ENCODE peak calls at places on chromosome 15, in ten cellular contexts. I is pancreas, B is progenitor cell of endocrine pancreas, G is cardiac muscle cell, J is choroid plexus epithelial cell, S is uterus, O is tibial artery, V is GM13977, N is A549, W is cardiac fibroblast. P is an unnamed sample.

GRCh38 chr15:92586383-92586910 is 69.1 kb downstream of the FAM174B start:
- DNase-seq in I (no peak), B (no peak), G (no peak), J (peak), S (no peak), O (no peak), V (no peak), N (no peak), W (no peak), P (no peak)

GRCh38 chr15:99307735-99308134 is 56.5 kb downstream of the LRRC28 start:
- DNase-seq in I (no peak), B (no peak), G (peak), J (no peak), S (no peak), O (no peak), V (no peak), N (no peak), W (no peak), P (no peak)

GRCh38 chr15:90705212-90705611 is 11.9 kb upstream of the BLM start:
- DNase-seq in I (no peak), B (no peak), G (no peak), J (peak), S (no peak), O (no peak), V (no peak), N (no peak), W (no peak), P (no peak)

GRCh38 chr15:69685524-69686452 is 233.2 kb downstream of the RPLP1 start:
- DNase-seq in I (no peak), B (no peak), G (no peak), J (no peak), S (no peak), O (no peak), V (no peak), N (no peak), W (no peak), P (peak)

GRCh38 chr15:42110367-42110766 is 16.0 kb upstream of the PLA2G4D start:
- DNase-seq in I (no peak), B (no peak), G (no peak), J (no peak), S (no peak), O (no peak), V (no peak), N (no peak), W (no peak), P (no peak)

GRCh38 chr15:100788080-100788730 is 91.4 kb upstream of the ALDH1A3 start:
- DNase-seq in I (no peak), B (no peak), G (no peak), J (no peak), S (no peak), O (no peak), V (no peak), N (no peak), W (no peak), P (no peak)

GRCh38 chr15:67967871-67968423 is 86.2 kb upstream of the PIAS1 start:
- DNase-seq in I (peak), B (peak), G (peak), J (peak), S (peak), O (peak), V (peak), N (no peak), W (peak), P (peak)

GRCh38 chr15:73325191-73325980 is 43.4 kb downstream of the HCN4 start:
- DNase-seq in I (no peak), B (no peak), G (peak), J (no peak), S (no peak), O (no peak), V (peak), N (no peak), W (no peak), P (no peak)

GRCh38 chr15:70101459-70102113 is 3.9 kb upstream of the TLE3 start:
- DNase-seq in I (peak), B (peak), G (peak), J (peak), S (peak), O (no peak), V (no peak), N (peak), W (peak), P (peak)

GRCh38 chr15:35702946-35703495 is 157.1 kb upstream of the DPH6 start:
- DNase-seq in I (no peak), B (no peak), G (no peak), J (no peak), S (no peak), O (no peak), V (no peak), N (no peak), W (no peak), P (no peak)

GRCh38 chr15:48426047-48426446 is 94.8 kb downstream of the DUT start:
- DNase-seq in I (no peak), B (no peak), G (no peak), J (no peak), S (no peak), O (no peak), V (no peak), N (no peak), W (no peak), P (no peak)

GRCh38 chr15:60660290-60661051 is 181.5 kb upstream of the ICE2 start:
- DNase-seq in I (no peak), B (no peak), G (peak), J (peak), S (peak), O (peak), V (peak), N (no peak), W (peak), P (peak)

GRCh38 chr15:39301589-39301999 is 279.3 kb upstream of the THBS1 start:
- DNase-seq in I (no peak), B (no peak), G (peak), J (peak), S (peak), O (no peak), V (no peak), N (no peak), W (peak), P (no peak)

GRCh38 chr15:30917675-30918074 is 14.0 kb downstream of the FAN1 start:
- DNase-seq in I (no peak), B (no peak), G (no peak), J (no peak), S (no peak), O (no peak), V (no peak), N (no peak), W (no peak), P (no peak)

GRCh38 chr15:89408512-89409183 is 74.0 kb upstream of the POLG start:
- DNase-seq in I (no peak), B (no peak), G (no peak), J (peak), S (no peak), O (no peak), V (no peak), N (no peak), W (peak), P (no peak)

GRCh38 chr15:22884344-22884743 is 45.9 kb downstream of the NIPA2 start:
- DNase-seq in I (no peak), B (no peak), G (no peak), J (peak), S (no peak), O (no peak), V (no peak), N (no peak), W (no peak), P (no peak)

GRCh38 chr15:74799843-74800558 is 12.6 kb upstream of the LMAN1L start:
- DNase-seq in I (peak), B (peak), G (peak), J (peak), S (peak), O (peak), V (peak), N (peak), W (peak), P (peak)

GRCh38 chr15:68558318-68559305 is 20.2 kb upstream of the CORO2B start:
- DNase-seq in I (no peak), B (no peak), G (no peak), J (no peak), S (peak), O (no peak), V (no peak), N (no peak), W (no peak), P (no peak)

GRCh38 chr15:40593588-40594428 is at the start of gene KNL1:
- DNase-seq in I (peak), B (peak), G (peak), J (peak), S (peak), O (peak), V (peak), N (peak), W (peak), P (peak)

GRCh38 chr15:40593130-40593529 is 919 bp upstream of the KNL1 start:
- DNase-seq in I (no peak), B (no peak), G (no peak), J (no peak), S (no peak), O (no peak), V (no peak), N (no peak), W (no peak), P (no peak)

GRCh38 chr15:40595219-40595618 is 1.2 kb downstream of the KNL1 start:
- DNase-seq in I (no peak), B (no peak), G (no peak), J (no peak), S (no peak), O (no peak), V (no peak), N (no peak), W (no peak), P (no peak)

GRCh38 chr15:40595773-40596172 is 1.7 kb downstream of the KNL1 start:
- DNase-seq in I (no peak), B (no peak), G (peak), J (peak), S (no peak), O (no peak), V (no peak), N (no peak), W (no peak), P (no peak)

GRCh38 chr15:40594429-40594836 is 384 bp downstream of the KNL1 start:
- DNase-seq in I (no peak), B (peak), G (peak), J (peak), S (peak), O (peak), V (peak), N (peak), W (peak), P (peak)
- TF ChIP-seq CTCF in I (no peak), B (no peak), G (peak), J (peak), S (no peak), O (no peak), V (no peak), N (no peak), W (peak), P (no peak)

GRCh38 chr15:84810073-84810840 is 6.9 kb upstream of the ALPK3 start:
- DNase-seq in I (no peak), B (no peak), G (no peak), J (no peak), S (peak), O (no peak), V (no peak), N (no peak), W (no peak), P (no peak)
- TF ChIP-seq CTCF in I (no peak), B (no peak), G (no peak), J (no peak), S (no peak), O (no peak), V (no peak), N (no peak), W (no peak), P (no peak)

GRCh38 chr15:52255008-52255407 is 40.6 kb downstream of the MYO5C start:
- DNase-seq in I (no peak), B (no peak), G (peak), J (peak), S (no peak), O (no peak), V (no peak), N (no peak), W (peak), P (no peak)

GRCh38 chr15:52255935-52256334 is 39.7 kb downstream of the MYO5C start:
- DNase-seq in I (no peak), B (no peak), G (no peak), J (no peak), S (no peak), O (no peak), V (no peak), N (no peak), W (no peak), P (no peak)

GRCh38 chr15:52252781-52253180 is 42.8 kb downstream of the MYO5C start:
- DNase-seq in I (no peak), B (no peak), G (peak), J (peak), S (no peak), O (no peak), V (no peak), N (peak), W (peak), P (peak)

GRCh38 chr15:52256366-52256765 is 39.2 kb downstream of the MYO5C start:
- DNase-seq in I (peak), B (peak), G (peak), J (peak), S (peak), O (peak), V (peak), N (peak), W (peak), P (peak)

GRCh38 chr15:52254331-52254730 is 41.3 kb downstream of the MYO5C start:
- DNase-seq in I (no peak), B (no peak), G (no peak), J (no peak), S (no peak), O (no peak), V (no peak), N (no peak), W (peak), P (no peak)
- TF ChIP-seq CTCF in I (no peak), B (no peak), G (no peak), J (peak), S (no peak), O (no peak), V (peak), N (no peak), W (no peak), P (no peak)

GRCh38 chr15:62618432-62618831 is 424.1 kb upstream of the TPM1 start:
- DNase-seq in I (no peak), B (no peak), G (peak), J (peak), S (no peak), O (no peak), V (no peak), N (no peak), W (peak), P (peak)
- TF ChIP-seq CTCF in I (no peak), B (no peak), G (peak), J (peak), S (no peak), O (peak), V (no peak), N (no peak), W (peak), P (no peak)

DNA sequence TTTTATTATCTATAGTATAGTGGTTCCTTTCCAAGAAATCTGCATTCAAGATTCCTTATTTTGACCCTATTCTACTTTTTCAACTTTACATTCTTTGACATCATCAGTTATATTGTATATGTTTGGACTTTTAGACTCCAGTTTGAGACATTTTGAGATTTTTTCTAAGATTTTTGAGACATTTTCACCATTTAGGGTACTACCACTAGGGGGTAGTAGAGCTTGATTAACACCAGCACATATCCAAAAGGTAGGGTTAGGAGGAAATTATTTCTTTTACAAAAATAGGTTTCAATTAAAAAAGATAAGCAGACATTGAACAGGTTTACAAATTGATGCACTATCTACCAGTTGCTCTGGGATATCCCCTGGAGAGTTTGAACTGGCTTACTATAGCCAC is 262.5 kb downstream of the SCAPER start:
- DNase-seq in I (no peak), B (no peak), G (no peak), J (no peak), S (no peak), O (no peak), V (no peak), N (no peak), W (peak), P (no peak)
- TF ChIP-seq CTCF in I (no peak), B (peak), G (peak), J (no peak), S (no peak), O (peak), V (peak), N (peak), W (peak), P (peak)

DNA sequence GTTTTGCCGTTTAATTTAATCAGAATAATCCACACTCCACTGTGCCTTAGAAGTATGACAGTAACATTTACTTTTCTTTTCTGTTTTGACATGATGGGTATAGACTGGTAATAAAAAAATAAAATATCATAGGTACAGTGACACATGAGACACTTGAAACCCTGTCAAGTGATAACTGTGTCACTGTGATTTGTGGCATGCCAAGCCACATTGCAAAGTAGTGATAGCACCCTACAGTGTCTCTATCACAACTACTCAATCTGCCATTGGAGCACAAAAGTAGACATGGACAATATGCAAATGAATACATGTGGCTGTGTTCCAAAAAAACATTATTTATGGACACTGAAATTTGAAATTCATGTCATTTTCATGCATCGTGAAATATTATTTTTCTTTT is 22.5 kb downstream of the GATM start:
- DNase-seq in I (no peak), B (no peak), G (no peak), J (no peak), S (no peak), O (no peak), V (no peak), N (no peak), W (no peak), P (no peak)
- TF ChIP-seq CTCF in I (no peak), B (no peak), G (no peak), J (no peak), S (no peak), O (no peak), V (no peak), N (no peak), W (no peak), P (no peak)

DNA sequence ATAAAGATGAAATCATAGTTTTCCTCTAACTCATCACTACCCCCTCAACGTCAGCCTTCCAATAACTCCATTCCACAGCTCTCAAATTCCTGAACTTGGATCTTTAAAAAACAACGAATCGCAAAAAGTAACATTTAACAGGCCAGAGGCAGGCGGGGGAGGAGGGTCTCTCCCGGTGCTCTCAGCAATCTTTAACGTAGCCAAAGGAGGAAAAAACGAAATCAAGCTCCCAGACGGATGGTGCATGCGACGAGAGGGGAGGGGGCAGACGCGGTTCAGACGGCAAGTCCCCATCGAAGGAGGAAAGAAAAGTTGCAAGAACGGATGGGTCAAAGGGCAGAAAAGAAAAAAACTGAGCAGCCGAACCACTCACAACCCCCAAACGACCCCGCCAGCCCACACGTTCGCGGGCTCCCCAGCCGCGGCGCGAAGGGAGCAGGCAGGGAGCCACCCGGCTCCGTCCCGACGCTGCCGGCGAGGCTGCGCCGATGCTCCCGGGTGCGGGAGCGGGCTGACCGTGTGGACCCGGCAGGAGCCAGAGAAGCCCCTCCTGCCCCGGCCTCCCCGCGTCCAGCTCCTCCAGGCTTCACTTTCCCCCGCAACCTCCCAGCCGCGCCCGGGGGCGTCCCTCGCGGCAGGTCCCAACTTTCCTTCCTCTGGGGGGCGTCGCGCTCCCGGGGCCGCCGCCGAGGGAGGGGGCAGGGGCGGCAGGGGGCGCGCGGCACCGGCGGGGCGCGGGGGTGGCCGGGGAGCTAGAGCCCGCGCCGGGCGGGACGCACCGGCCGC is 661 bp downstream of the PEAK1 start:
- DNase-seq in I (peak), B (peak), G (peak), J (peak), S (peak), O (peak), V (peak), N (peak), W (peak), P (peak)
- TF ChIP-seq CTCF in I (no peak), B (peak), G (peak), J (peak), S (peak), O (no peak), V (peak), N (peak), W (no peak), P (peak)

P was measured in RWPE1.